ENCODE peak calls at places on chromosomes 12 and 14, in ten cellular contexts. J, L, P, X, Z, W, O, Y, Q and C are unnamed samples.

GRCh38 chr14:78997811-78998210 is 827.6 kb downstream of the NRXN3 start:
- DNase-seq in J (no peak), L (no peak), P (no peak), X (no peak), Z (peak; percentile 26), W (peak; percentile 20), O (no peak), Y (peak; percentile 24), Q (no peak), C (no peak)

GRCh38 chr12:1429980-1430379 is 164.4 kb downstream of the FBXL14 start:
- DNase-seq in J (peak; percentile 73), L (no peak), P (peak; percentile 56), X (no peak), Z (peak; percentile 20), W (peak; percentile 25), O (peak; percentile 91), Y (peak; percentile 11), Q (no peak), C (no peak)

GRCh38 chr12:117377758-117378157 is 16.3 kb upstream of the NOS1 start:
- DNase-seq in J (no peak), L (no peak), P (peak; percentile 21), X (no peak), Z (no peak), W (no peak), O (no peak), Y (no peak), Q (no peak), C (no peak)

GRCh38 chr12:77062846-77063461 is 2.4 kb downstream of the E2F7 start:
- DNase-seq in J (no peak), L (peak; percentile 78), P (peak; percentile 93), X (no peak), Z (peak; percentile 29), W (no peak), O (peak; percentile 37), Y (peak; percentile 90), Q (no peak), C (no peak)

GRCh38 chr14:103892247-103892646 is 36.0 kb upstream of the TDRD9 start:
- DNase-seq in J (no peak), L (no peak), P (no peak), X (no peak), Z (no peak), W (no peak), O (no peak), Y (no peak), Q (no peak), C (no peak)

GRCh38 chr12:57614178-57614947 is 3.1 kb downstream of the ARHGEF25 start:
- DNase-seq in J (no peak), L (no peak), P (no peak), X (no peak), Z (no peak), W (no peak), O (peak; percentile 9), Y (peak; percentile 38), Q (peak; percentile 56), C (no peak)

GRCh38 chr12:75478395-75478794 is 2.2 kb upstream of the GLIPR1 start:
- DNase-seq in J (peak; percentile 75), L (no peak), P (no peak), X (no peak), Z (no peak), W (no peak), O (peak; percentile 55), Y (peak; percentile 28), Q (no peak), C (no peak)

GRCh38 chr12:8951744-8952143 is 2.3 kb upstream of the M6PR start:
- DNase-seq in J (no peak), L (no peak), P (no peak), X (no peak), Z (no peak), W (no peak), O (no peak), Y (no peak), Q (no peak), C (no peak)

GRCh38 chr12:110658242-110658641 is 30.7 kb downstream of the HVCN1 start:
- DNase-seq in J (no peak), L (no peak), P (no peak), X (no peak), Z (no peak), W (no peak), O (no peak), Y (no peak), Q (no peak), C (no peak)

GRCh38 chr14:76742185-76742584 is 19.1 kb upstream of the VASH1 start:
- DNase-seq in J (no peak), L (no peak), P (no peak), X (no peak), Z (no peak), W (no peak), O (no peak), Y (no peak), Q (no peak), C (no peak)

GRCh38 chr12:106663385-106663784 is 80.6 kb downstream of the RFX4 start:
- DNase-seq in J (no peak), L (no peak), P (no peak), X (no peak), Z (no peak), W (no peak), O (no peak), Y (no peak), Q (no peak), C (no peak)

GRCh38 chr12:69553626-69554248 is 31.5 kb upstream of the CCT2 start:
- DNase-seq in J (no peak), L (peak; percentile 15), P (peak; percentile 69), X (peak; percentile 31), Z (no peak), W (no peak), O (peak; percentile 36), Y (peak; percentile 94), Q (no peak), C (no peak)

GRCh38 chr14:98963610-98964009 is 308.4 kb downstream of the BCL11B start:
- DNase-seq in J (no peak), L (no peak), P (no peak), X (no peak), Z (no peak), W (no peak), O (no peak), Y (no peak), Q (no peak), C (no peak)

GRCh38 chr12:57173089-57173488 is 25.7 kb upstream of the LRP1-AS start:
- DNase-seq in J (no peak), L (no peak), P (peak; percentile 29), X (no peak), Z (no peak), W (no peak), O (no peak), Y (no peak), Q (no peak), C (no peak)

GRCh38 chr12:118778077-118778476 is 203.3 kb upstream of the SRRM4 start:
- DNase-seq in J (no peak), L (no peak), P (no peak), X (no peak), Z (no peak), W (no peak), O (no peak), Y (no peak), Q (no peak), C (no peak)

GRCh38 chr12:31813305-31813704 is 84.5 kb upstream of the AMN1 start:
- DNase-seq in J (no peak), L (no peak), P (no peak), X (no peak), Z (no peak), W (no peak), O (no peak), Y (no peak), Q (no peak), C (no peak)

GRCh38 chr12:111056618-111057521 is 136.5 kb upstream of the MYL2 start:
- DNase-seq in J (peak; percentile 88), L (no peak), P (peak; percentile 31), X (no peak), Z (no peak), W (no peak), O (no peak), Y (peak; percentile 31), Q (no peak), C (no peak)